ENCODE peak calls at places on chromosomes 4 and X, in nine cellular contexts. V is effector memory CD8-positive, alpha-beta T cell; K is SW480; Z is right cardiac atrium; H is activated T-cell treated with anti-CD3 and anti-CD28 coated beads, Interleukin-2, amount 50 U/mL, for 72 hours; N is A549; G is NCI-H1105; Q is psoas muscle; L is T-helper 9 cell. X is an unnamed sample.

GRCh38 chrX:12159799-12160198 is 21.5 kb downstream of the FRMPD4 start:
- DNase-seq in V (no peak), K (no peak), Z (no peak), H (no peak), N (no peak), G (no peak), Q (no peak), L (no peak), X (no peak)

GRCh38 chr4:108601517-108601916 is 18.9 kb upstream of the RPL34 start:
- DNase-seq in V (no peak), K (no peak), Z (no peak), H (no peak), N (no peak), G (no peak), Q (no peak), L (no peak), X (no peak)

GRCh38 chr4:122873752-122874151 is 47.1 kb downstream of the FGF2 start:
- DNase-seq in V (no peak), K (peak; percentile 61), Z (no peak), H (no peak), N (peak; percentile 51), G (no peak), Q (no peak), L (no peak), X (no peak)

GRCh38 chrX:41127476-41128192 is 42.4 kb downstream of the USP9X start:
- DNase-seq in V (no peak), K (no peak), Z (no peak), H (no peak), N (no peak), G (no peak), Q (no peak), L (no peak), X (no peak)

GRCh38 chr4:132557660-132558059 is 591.4 kb upstream of the PCDH10 start:
- DNase-seq in V (no peak), K (no peak), Z (no peak), H (no peak), N (no peak), G (no peak), Q (no peak), L (no peak), X (no peak)

GRCh38 chr4:173262363-173262762 is 71.8 kb downstream of the HMGB2 start:
- DNase-seq in V (no peak), K (no peak), Z (no peak), H (no peak), N (no peak), G (no peak), Q (no peak), L (no peak), X (no peak)

GRCh38 chr4:186190456-186191265 is 706 bp upstream of the CYP4V2 start:
- DNase-seq in V (peak; percentile 45), K (peak; percentile 70), Z (peak; percentile 77), H (peak; percentile 49), N (peak; percentile 33), G (peak; percentile 13), Q (no peak), L (peak; percentile 36), X (peak; percentile 56)

GRCh38 chr4:4880492-4880891 is 21.0 kb downstream of the MSX1 start:
- DNase-seq in V (no peak), K (no peak), Z (no peak), H (no peak), N (no peak), G (no peak), Q (no peak), L (no peak), X (no peak)

GRCh38 chr4:19803406-19803805 is 448.3 kb upstream of the SLIT2 start:
- DNase-seq in V (no peak), K (no peak), Z (no peak), H (no peak), N (no peak), G (no peak), Q (no peak), L (no peak), X (no peak)

X was measured in transverse colon.